ENCODE peak calls at places on chromosomes 11 and 22, in ten cellular contexts. B is MM.1S, X is IMR-90, N is GM23248, V is H9, J is endothelial cell of umbilical vein, Q is HepG2, O is colonic mucosa, Y is endodermal cell, D is mesendoderm. M is an unnamed sample.

GRCh38 chr11:46237248-46238077 is 40.0 kb upstream of the CREB3L1 start:
- DNase-seq in B (no peak), X (peak), N (peak), V (peak), J (peak), Q (no peak), O (peak), Y (peak), D (peak), M (peak)

GRCh38 chr22:37416806-37417205 is 10.5 kb downstream of the ELFN2 start:
- DNase-seq in B (no peak), X (no peak), N (no peak), V (no peak), J (no peak), Q (no peak), O (no peak), Y (peak), D (no peak), M (no peak)

GRCh38 chr11:60679879-60680278 is 19.5 kb upstream of the MS4A8 start:
- DNase-seq in B (no peak), X (no peak), N (no peak), V (no peak), J (no peak), Q (no peak), O (no peak), Y (no peak), D (no peak), M (no peak)

GRCh38 chr11:6725386-6725896 is 42.3 kb upstream of the MRPL17 start:
- DNase-seq in B (no peak), X (no peak), N (no peak), V (no peak), J (no peak), Q (peak), O (no peak), Y (no peak), D (no peak), M (no peak)

GRCh38 chr11:102291831-102292230 is 25.5 kb upstream of the BIRC3 start:
- DNase-seq in B (no peak), X (no peak), N (no peak), V (no peak), J (no peak), Q (no peak), O (no peak), Y (no peak), D (no peak), M (no peak)

GRCh38 chr11:22625448-22626287 is at the start of gene FANCF:
- DNase-seq in B (peak), X (peak), N (peak), V (peak), J (peak), Q (peak), O (peak), Y (peak), D (peak), M (peak)

GRCh38 chr11:22331771-22332170 is 6.4 kb upstream of the SLC17A6 start:
- DNase-seq in B (peak), X (no peak), N (no peak), V (no peak), J (no peak), Q (no peak), O (no peak), Y (no peak), D (no peak), M (no peak)

GRCh38 chr11:62439785-62440602 is 21.2 kb downstream of the SCGB1A1 start:
- DNase-seq in B (no peak), X (peak), N (peak), V (no peak), J (peak), Q (no peak), O (no peak), Y (peak), D (no peak), M (no peak)

GRCh38 chr11:33802414-33802950 is 28.2 kb upstream of the FBXO3 start:
- DNase-seq in B (peak), X (peak), N (peak), V (peak), J (peak), Q (peak), O (peak), Y (peak), D (peak), M (peak)

GRCh38 chr11:645536-645935 is 8.5 kb downstream of the DRD4 start:
- DNase-seq in B (peak), X (no peak), N (no peak), V (no peak), J (no peak), Q (no peak), O (no peak), Y (no peak), D (no peak), M (no peak)

GRCh38 chr22:39309364-39309861 is 10.0 kb downstream of the RPL3 start:
- DNase-seq in B (no peak), X (no peak), N (peak), V (peak), J (no peak), Q (no peak), O (no peak), Y (peak), D (peak), M (peak)

GRCh38 chr11:3835100-3835485 is 5.7 kb downstream of the RHOG start:
- DNase-seq in B (no peak), X (peak), N (peak), V (no peak), J (peak), Q (no peak), O (no peak), Y (no peak), D (peak), M (no peak)

GRCh38 chr22:26949193-26949592 is 291.8 kb downstream of the MIAT start:
- DNase-seq in B (no peak), X (peak), N (peak), V (no peak), J (no peak), Q (no peak), O (no peak), Y (peak), D (peak), M (peak)

GRCh38 chr22:49853981-49854791 is 542 bp downstream of the ZBED4 start:
- DNase-seq in B (peak), X (peak), N (peak), V (peak), J (peak), Q (no peak), O (peak), Y (peak), D (peak), M (peak)

GRCh38 chr22:30116362-30117117 is 36.3 kb downstream of the HORMAD2 start:
- DNase-seq in B (no peak), X (peak), N (peak), V (no peak), J (no peak), Q (peak), O (no peak), Y (no peak), D (no peak), M (peak)

GRCh38 chr11:70540196-70540595 is 141.9 kb downstream of the CTTN start:
- DNase-seq in B (no peak), X (no peak), N (no peak), V (no peak), J (no peak), Q (no peak), O (no peak), Y (no peak), D (no peak), M (no peak)

GRCh38 chr11:68118753-68119448 is 2.3 kb downstream of the CHKA start:
- DNase-seq in B (no peak), X (peak), N (no peak), V (no peak), J (peak), Q (no peak), O (no peak), Y (no peak), D (no peak), M (no peak)

GRCh38 chr11:95322546-95322945 is 91.5 kb upstream of the SESN3 start:
- DNase-seq in B (no peak), X (peak), N (peak), V (no peak), J (no peak), Q (no peak), O (no peak), Y (no peak), D (no peak), M (peak)

GRCh38 chr11:45104006-45104789 is 42.2 kb upstream of the PRDM11 start:
- DNase-seq in B (no peak), X (no peak), N (no peak), V (no peak), J (no peak), Q (no peak), O (peak), Y (no peak), D (no peak), M (no peak)

GRCh38 chr22:45226681-45227186 is 14.0 kb downstream of the KIAA0930 start:
- DNase-seq in B (no peak), X (no peak), N (peak), V (peak), J (no peak), Q (no peak), O (no peak), Y (peak), D (no peak), M (peak)

GRCh38 chr11:73388241-73389133 is 12.3 kb downstream of the RELT start:
- DNase-seq in B (no peak), X (no peak), N (no peak), V (no peak), J (no peak), Q (no peak), O (no peak), Y (peak), D (peak), M (no peak)

GRCh38 chr22:41911292-41911611 is 3.6 kb downstream of the SHISA8 start:
- DNase-seq in B (no peak), X (no peak), N (no peak), V (peak), J (no peak), Q (no peak), O (no peak), Y (no peak), D (no peak), M (no peak)

GRCh38 chr22:30277547-30278344 is 11.1 kb upstream of the OSM start:
- DNase-seq in B (no peak), X (peak), N (peak), V (no peak), J (peak), Q (no peak), O (peak), Y (no peak), D (no peak), M (peak)

GRCh38 chr11:3855808-3856491 is 486 bp downstream of the STIM1 start:
- DNase-seq in B (peak), X (no peak), N (peak), V (peak), J (peak), Q (no peak), O (peak), Y (peak), D (peak), M (peak)

GRCh38 chr11:2701230-2701629 is 1.4 kb upstream of the KCNQ1OT1 start:
- DNase-seq in B (no peak), X (no peak), N (peak), V (no peak), J (no peak), Q (peak), O (no peak), Y (no peak), D (no peak), M (no peak)

GRCh38 chr11:1087961-1088926 is 13.6 kb downstream of the MUC2 start:
- DNase-seq in B (no peak), X (no peak), N (no peak), V (peak), J (no peak), Q (peak), O (no peak), Y (peak), D (no peak), M (no peak)

GRCh38 chr22:48511211-48511610 is 1316.5 kb downstream of the BRD1 start:
- DNase-seq in B (no peak), X (no peak), N (no peak), V (no peak), J (no peak), Q (no peak), O (no peak), Y (no peak), D (no peak), M (no peak)
- H3K9ac ChIP-seq in B (no peak), X (no peak), N (no peak), V (no peak), J (no peak), Q (no peak), O (no peak), Y (no peak), D (no peak), M (no peak)

GRCh38 chr11:65915101-65915820 is 3.6 kb downstream of the C11orf68 start:
- DNase-seq in B (no peak), X (no peak), N (peak), V (no peak), J (no peak), Q (no peak), O (no peak), Y (peak), D (no peak), M (no peak)

GRCh38 chr11:65917434-65918210 is 1.2 kb downstream of the C11orf68 start:
- DNase-seq in B (no peak), X (no peak), N (peak), V (no peak), J (no peak), Q (no peak), O (no peak), Y (peak), D (no peak), M (no peak)

GRCh38 chr11:65917077-65917433 is 1.8 kb downstream of the C11orf68 start:
- DNase-seq in B (no peak), X (no peak), N (no peak), V (no peak), J (no peak), Q (no peak), O (no peak), Y (peak), D (no peak), M (no peak)

GRCh38 chr11:65915821-65916251 is 3.0 kb downstream of the C11orf68 start:
- DNase-seq in B (no peak), X (peak), N (peak), V (peak), J (peak), Q (peak), O (peak), Y (peak), D (peak), M (peak)

DNA sequence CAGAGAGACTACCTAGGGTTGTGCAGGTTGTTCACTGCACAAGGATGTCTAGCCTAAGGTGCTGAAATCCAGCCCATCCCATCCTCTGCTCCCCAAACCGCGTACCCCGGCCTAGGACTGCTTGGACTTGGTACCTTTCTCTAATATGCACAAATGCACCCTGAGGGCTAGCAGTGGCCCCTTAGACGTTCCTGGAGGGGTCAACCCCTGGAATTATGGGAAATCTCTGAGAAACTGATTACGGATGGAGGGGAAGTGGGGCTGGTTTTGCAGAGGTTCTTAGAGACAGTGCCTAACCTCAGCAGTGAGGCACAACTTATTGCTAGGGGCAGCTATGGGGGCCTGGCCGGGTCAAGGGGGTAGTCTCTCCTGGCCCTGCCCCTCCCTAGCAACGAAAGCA is 2.5 kb downstream of the C11orf68 start:
- DNase-seq in B (no peak), X (no peak), N (no peak), V (no peak), J (no peak), Q (no peak), O (no peak), Y (peak), D (no peak), M (no peak)
- H3K9ac ChIP-seq in B (no peak), X (peak), N (peak), V (no peak), J (peak), Q (no peak), O (no peak), Y (no peak), D (no peak), M (peak)

GRCh38 chr11:86068138-86068861 is 584 bp downstream of the PICALM start:
- DNase-seq in B (peak), X (no peak), N (peak), V (peak), J (peak), Q (peak), O (peak), Y (peak), D (peak), M (peak)

GRCh38 chr11:86066033-86066432 is 2.9 kb downstream of the PICALM start:
- DNase-seq in B (no peak), X (no peak), N (no peak), V (no peak), J (peak), Q (no peak), O (no peak), Y (no peak), D (no peak), M (no peak)

GRCh38 chr11:86067230-86068137 is 1.4 kb downstream of the PICALM start:
- DNase-seq in B (peak), X (no peak), N (peak), V (no peak), J (peak), Q (peak), O (peak), Y (no peak), D (no peak), M (peak)

GRCh38 chr11:86068951-86069407 is at the start of gene PICALM:
- DNase-seq in B (peak), X (peak), N (peak), V (peak), J (peak), Q (peak), O (peak), Y (peak), D (peak), M (peak)

GRCh38 chr11:86066606-86067229 is 2.2 kb downstream of the PICALM start:
- DNase-seq in B (no peak), X (no peak), N (peak), V (no peak), J (peak), Q (no peak), O (no peak), Y (no peak), D (no peak), M (no peak)
- H3K9ac ChIP-seq in B (peak), X (peak), N (peak), V (peak), J (peak), Q (peak), O (peak), Y (peak), D (peak), M (peak)

GRCh38 chr22:46830841-46831240 is 68.4 kb downstream of the TBC1D22A start:
- DNase-seq in B (no peak), X (peak), N (peak), V (no peak), J (no peak), Q (no peak), O (no peak), Y (peak), D (no peak), M (no peak)
- H3K9ac ChIP-seq in B (no peak), X (no peak), N (peak), V (no peak), J (no peak), Q (no peak), O (no peak), Y (no peak), D (no peak), M (no peak)

GRCh38 chr11:116193321-116194114 is 579.3 kb downstream of the BUD13 start:
- DNase-seq in B (no peak), X (peak), N (peak), V (peak), J (peak), Q (peak), O (peak), Y (peak), D (peak), M (peak)

GRCh38 chr11:116190861-116191260 is 581.9 kb downstream of the BUD13 start:
- DNase-seq in B (no peak), X (no peak), N (no peak), V (no peak), J (no peak), Q (no peak), O (no peak), Y (no peak), D (no peak), M (no peak)

GRCh38 chr11:116194156-116194904 is 578.5 kb downstream of the BUD13 start:
- DNase-seq in B (no peak), X (no peak), N (no peak), V (peak), J (no peak), Q (no peak), O (no peak), Y (no peak), D (peak), M (no peak)

GRCh38 chr11:116190206-116190605 is 582.6 kb downstream of the BUD13 start:
- DNase-seq in B (no peak), X (no peak), N (no peak), V (no peak), J (no peak), Q (no peak), O (no peak), Y (no peak), D (no peak), M (no peak)

GRCh38 chr11:116192509-116193206 is 580.1 kb downstream of the BUD13 start:
- DNase-seq in B (no peak), X (no peak), N (no peak), V (no peak), J (no peak), Q (no peak), O (no peak), Y (peak), D (peak), M (no peak)
- H3K9ac ChIP-seq in B (no peak), X (no peak), N (no peak), V (no peak), J (no peak), Q (no peak), O (no peak), Y (no peak), D (peak), M (no peak)

GRCh38 chr22:22558972-22559603 is at the start of gene PRAME:
- DNase-seq in B (peak), X (peak), N (peak), V (peak), J (peak), Q (peak), O (peak), Y (peak), D (peak), M (no peak)
- H3K9ac ChIP-seq in B (peak), X (no peak), N (no peak), V (no peak), J (no peak), Q (peak), O (no peak), Y (no peak), D (no peak), M (no peak)

DNA sequence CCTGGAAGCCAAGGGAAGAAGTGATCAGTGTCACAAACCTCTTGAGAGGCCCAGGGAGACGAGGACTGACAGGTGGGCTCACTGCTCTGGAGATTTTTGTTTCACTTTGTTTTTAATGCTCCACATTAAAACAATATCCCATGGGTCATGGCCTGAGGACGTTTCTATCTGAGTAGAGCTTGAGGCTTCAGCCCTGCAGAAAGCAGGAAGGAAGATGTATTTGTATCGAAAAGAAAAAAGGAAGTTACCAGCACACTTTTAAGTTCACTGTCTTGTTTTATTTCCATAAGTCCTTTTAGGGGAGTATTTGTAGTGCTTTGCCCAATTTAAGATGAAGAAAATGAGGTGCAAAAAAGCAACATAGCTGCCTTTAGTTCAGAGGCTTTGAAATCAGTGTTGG is 191.1 kb downstream of the GRIK4 start:
- DNase-seq in B (peak), X (no peak), N (no peak), V (no peak), J (no peak), Q (no peak), O (no peak), Y (no peak), D (no peak), M (no peak)
- H3K9ac ChIP-seq in B (peak), X (no peak), N (no peak), V (no peak), J (no peak), Q (no peak), O (no peak), Y (no peak), D (no peak), M (no peak)

GRCh38 chr11:118876261-118876660 is 7.4 kb upstream of the CXCR5 start:
- DNase-seq in B (no peak), X (no peak), N (no peak), V (no peak), J (no peak), Q (no peak), O (no peak), Y (no peak), D (no peak), M (no peak)

GRCh38 chr11:118868659-118869058 is 15.0 kb upstream of the CXCR5 start:
- DNase-seq in B (peak), X (no peak), N (no peak), V (no peak), J (no peak), Q (no peak), O (no peak), Y (no peak), D (no peak), M (no peak)

GRCh38 chr11:118872403-118872821 is 11.3 kb upstream of the CXCR5 start:
- DNase-seq in B (peak), X (no peak), N (no peak), V (no peak), J (no peak), Q (no peak), O (no peak), Y (no peak), D (no peak), M (no peak)

GRCh38 chr11:118873804-118874203 is 9.9 kb upstream of the CXCR5 start:
- DNase-seq in B (no peak), X (no peak), N (no peak), V (no peak), J (no peak), Q (no peak), O (no peak), Y (no peak), D (no peak), M (no peak)

GRCh38 chr11:118870396-118871343 is 13.0 kb upstream of the CXCR5 start:
- DNase-seq in B (peak), X (peak), N (peak), V (no peak), J (no peak), Q (peak), O (peak), Y (peak), D (peak), M (no peak)
- H3K9ac ChIP-seq in B (peak), X (no peak), N (peak), V (no peak), J (no peak), Q (no peak), O (peak), Y (no peak), D (peak), M (no peak)

DNA sequence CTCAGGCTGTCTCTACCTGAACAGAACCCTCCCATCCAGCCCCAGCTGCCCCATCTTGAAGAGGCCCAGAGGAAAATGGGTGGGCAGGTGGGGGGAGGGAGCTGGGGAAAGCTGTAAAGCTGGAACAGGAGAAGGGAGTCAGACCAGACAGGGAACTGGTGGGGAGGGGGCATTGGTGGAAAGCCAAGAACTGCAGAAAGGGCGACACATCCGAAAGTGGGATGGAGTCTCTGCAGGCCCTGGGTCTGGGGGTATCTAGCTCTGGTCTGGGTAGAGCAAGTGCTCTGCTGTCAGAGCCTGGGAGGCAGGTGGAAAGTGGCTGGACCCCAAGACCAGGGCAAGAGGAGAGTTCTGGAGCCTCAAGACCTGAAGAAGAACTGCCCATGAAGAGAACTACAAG is 7.7 kb downstream of the TMPRSS13 start:
- DNase-seq in B (no peak), X (no peak), N (no peak), V (no peak), J (no peak), Q (no peak), O (no peak), Y (no peak), D (no peak), M (no peak)
- H3K9ac ChIP-seq in B (no peak), X (no peak), N (no peak), V (no peak), J (no peak), Q (no peak), O (no peak), Y (no peak), D (no peak), M (no peak)

M was measured in mammary epithelial cell.